ENCODE peak calls at places on chromosome 4, in four cellular contexts. D, X, A and N are unnamed samples.
A peak's percentile ranks its signal among the peaks of the same experiment; 100 is the strongest.

GRCh38 chr4:41538017-41538733 is at the start of gene LIMCH1:
- DNase-seq in A (peak; percentile 67), X (peak; percentile 82), D (no peak), N (no peak)

GRCh38 chr4:106816501-106816900 is 219.6 kb downstream of the DKK2 start:
- DNase-seq in X (no peak), D (no peak), A (no peak), N (no peak)

GRCh38 chr4:178599521-178599920 is 1157.3 kb upstream of the AGA start:
- DNase-seq in A (no peak), D (peak; percentile 1), X (no peak), N (no peak)

GRCh38 chr4:2862528-2862927 is 18.9 kb downstream of the ADD1 start:
- DNase-seq in D (peak; percentile 6), X (no peak), A (no peak), N (no peak)

GRCh38 chr4:163624727-163625126 is 130.2 kb downstream of the TMA16 start:
- DNase-seq in D (no peak), A (no peak), X (no peak), N (no peak)

GRCh38 chr4:36676139-36677050 is 395.0 kb downstream of the DTHD1 start:
- DNase-seq in A (no peak), D (no peak), X (no peak), N (no peak)

GRCh38 chr4:41647368-41647767 is 101.2 kb downstream of the PHOX2B start:
- DNase-seq in X (no peak), D (no peak), A (no peak), N (no peak)

GRCh38 chr4:183353557-183353956 is 31.3 kb upstream of the CLDN24 start:
- DNase-seq in X (no peak), D (no peak), A (no peak), N (no peak)

GRCh38 chr4:147678121-147678520 is 5.8 kb downstream of the PRMT9 start:
- DNase-seq in D (no peak), A (no peak), X (no peak), N (no peak)

GRCh38 chr4:88747351-88747750 is 49.7 kb upstream of the NAP1L5 start:
- DNase-seq in X (no peak), A (no peak), D (no peak), N (no peak)

GRCh38 chr4:38482696-38483095 is 181.3 kb upstream of the KLF3 start:
- DNase-seq in A (no peak), X (no peak), D (no peak), N (no peak)

GRCh38 chr4:101140228-101140627 is 207.1 kb downstream of the PPP3CA start:
- DNase-seq in X (no peak), D (no peak), A (no peak), N (no peak)

GRCh38 chr4:56183344-56183959 is 203.8 kb downstream of the AASDH start:
- DNase-seq in X (no peak), A (no peak), D (no peak), N (no peak)

GRCh38 chr4:69025999-69026387 is 70.3 kb upstream of the UGT2B7 start:
- DNase-seq in X (no peak), D (no peak), A (no peak), N (no peak)

GRCh38 chr4:110049951-110050925 is 137.6 kb downstream of the EGF start:
- DNase-seq in A (no peak), X (peak; percentile 22), D (peak; percentile 18), N (no peak)

GRCh38 chr4:76607266-76607799 is 172.3 kb downstream of the SHROOM3 start:
- DNase-seq in A (no peak), X (no peak), D (no peak), N (no peak)

GRCh38 chr4:133316874-133317273 is 167.8 kb downstream of the PCDH10 start:
- DNase-seq in D (no peak), A (no peak), X (no peak), N (no peak)

GRCh38 chr4:5998333-5998936 is 19.8 kb downstream of the C4orf50 start:
- DNase-seq in A (peak; percentile 66), D (peak; percentile 53), X (peak; percentile 36), N (no peak)

GRCh38 chr4:100162027-100162685 is 28.1 kb downstream of the DDIT4L start:
- DNase-seq in X (no peak), A (no peak), D (peak; percentile 1), N (no peak)

GRCh38 chr4:113476800-113477199 is 284.7 kb downstream of the CAMK2D start:
- DNase-seq in A (no peak), X (no peak), D (peak; percentile 20), N (no peak)

GRCh38 chr4:185591679-185592141 is 56.4 kb upstream of the PDLIM3 start:
- DNase-seq in D (no peak), X (no peak), A (no peak), N (no peak)

GRCh38 chr4:91764085-91764484 is 539.7 kb upstream of the GRID2 start:
- DNase-seq in D (no peak), X (no peak), A (no peak), N (no peak)

GRCh38 chr4:154158756-154159155 is 332.8 kb downstream of the DCHS2 start:
- DNase-seq in A (no peak), X (no peak), D (no peak), N (no peak)

GRCh38 chr4:133513891-133514290 is 364.8 kb downstream of the PCDH10 start:
- DNase-seq in A (no peak), D (no peak), X (no peak), N (no peak)

GRCh38 chr4:74682567-74683359 is 111.6 kb downstream of the BTC start:
- DNase-seq in D (peak; percentile 59), A (no peak), X (no peak), N (no peak)